ENCODE peak calls at places on chromosome 18, in ten cellular contexts. One of them, this sample, is unnamed. For H3K27me3, the result is how much of the 10 kb centered on the place peaks cover.

GRCh38 chr18:34492652-34493051 is 217.4 kb upstream of the DTNA start:
- DNase-seq in BJ: no peak
- DNase-seq in spleen: no peak
- DNase-seq in sigmoid colon: no peak
- DNase-seq in lung: no peak
- DNase-seq in stomach: no peak
- DNase-seq in GM23248: peak
- DNase-seq in HCT116: no peak
- DNase-seq in CD8-positive, alpha-beta T cell: no peak
- DNase-seq in CD4-positive, CD25-positive, alpha-beta regulatory T cell: no peak
- DNase-seq in this sample: no peak

GRCh38 chr18:42086288-42086687 is 131.3 kb downstream of the PIK3C3 start:
- DNase-seq in BJ: no peak
- DNase-seq in spleen: no peak
- DNase-seq in sigmoid colon: no peak
- DNase-seq in lung: no peak
- DNase-seq in stomach: no peak
- DNase-seq in GM23248: no peak
- DNase-seq in HCT116: no peak
- DNase-seq in CD8-positive, alpha-beta T cell: no peak
- DNase-seq in CD4-positive, CD25-positive, alpha-beta regulatory T cell: no peak
- DNase-seq in this sample: no peak

GRCh38 chr18:41150316-41150715 is 804.7 kb upstream of the PIK3C3 start:
- DNase-seq in BJ: no peak
- DNase-seq in spleen: no peak
- DNase-seq in sigmoid colon: no peak
- DNase-seq in lung: no peak
- DNase-seq in stomach: no peak
- DNase-seq in GM23248: no peak
- DNase-seq in HCT116: no peak
- DNase-seq in CD8-positive, alpha-beta T cell: no peak
- DNase-seq in CD4-positive, CD25-positive, alpha-beta regulatory T cell: no peak
- DNase-seq in this sample: no peak

GRCh38 chr18:50653402-50654093 is 93.7 kb downstream of the MAPK4 start:
- DNase-seq in BJ: no peak
- DNase-seq in spleen: no peak
- DNase-seq in sigmoid colon: peak
- DNase-seq in lung: no peak
- DNase-seq in stomach: no peak
- DNase-seq in GM23248: no peak
- DNase-seq in HCT116: no peak
- DNase-seq in CD8-positive, alpha-beta T cell: no peak
- DNase-seq in CD4-positive, CD25-positive, alpha-beta regulatory T cell: no peak
- DNase-seq in this sample: no peak

GRCh38 chr18:25062720-25063119 is 289.2 kb downstream of the ZNF521 start:
- DNase-seq in BJ: no peak
- DNase-seq in spleen: no peak
- DNase-seq in sigmoid colon: no peak
- DNase-seq in lung: no peak
- DNase-seq in stomach: no peak
- DNase-seq in GM23248: no peak
- DNase-seq in HCT116: no peak
- DNase-seq in CD8-positive, alpha-beta T cell: no peak
- DNase-seq in CD4-positive, CD25-positive, alpha-beta regulatory T cell: no peak
- DNase-seq in this sample: no peak

GRCh38 chr18:55509631-55510372 is 78.2 kb downstream of the TCF4 start:
- DNase-seq in BJ: peak
- DNase-seq in spleen: no peak
- DNase-seq in sigmoid colon: no peak
- DNase-seq in lung: no peak
- DNase-seq in stomach: no peak
- DNase-seq in GM23248: peak
- DNase-seq in HCT116: no peak
- DNase-seq in CD8-positive, alpha-beta T cell: no peak
- DNase-seq in CD4-positive, CD25-positive, alpha-beta regulatory T cell: no peak
- DNase-seq in this sample: no peak

GRCh38 chr18:77632738-77633137 is 383.1 kb downstream of the GALR1 start:
- DNase-seq in BJ: no peak
- DNase-seq in spleen: no peak
- DNase-seq in sigmoid colon: no peak
- DNase-seq in lung: no peak
- DNase-seq in stomach: no peak
- DNase-seq in GM23248: no peak
- DNase-seq in HCT116: no peak
- DNase-seq in CD8-positive, alpha-beta T cell: no peak
- DNase-seq in CD4-positive, CD25-positive, alpha-beta regulatory T cell: no peak
- DNase-seq in this sample: no peak

GRCh38 chr18:21163647-21164625 is 52.3 kb upstream of the ROCK1 start:
- DNase-seq in BJ: peak
- DNase-seq in spleen: no peak
- DNase-seq in sigmoid colon: no peak
- DNase-seq in lung: peak
- DNase-seq in stomach: no peak
- DNase-seq in GM23248: peak
- DNase-seq in HCT116: no peak
- DNase-seq in CD8-positive, alpha-beta T cell: no peak
- DNase-seq in CD4-positive, CD25-positive, alpha-beta regulatory T cell: no peak
- DNase-seq in this sample: no peak

GRCh38 chr18:48832961-48833700 is 117.6 kb downstream of the SMAD7 start:
- DNase-seq in BJ: no peak
- DNase-seq in spleen: peak
- DNase-seq in sigmoid colon: no peak
- DNase-seq in lung: peak
- DNase-seq in stomach: peak
- DNase-seq in GM23248: peak
- DNase-seq in HCT116: peak
- DNase-seq in CD8-positive, alpha-beta T cell: peak
- DNase-seq in CD4-positive, CD25-positive, alpha-beta regulatory T cell: no peak
- DNase-seq in this sample: peak
- H3K27me3 ChIP-seq in BJ: under half
- H3K27me3 ChIP-seq in spleen: under half
- H3K27me3 ChIP-seq in sigmoid colon: under half
- H3K27me3 ChIP-seq in lung: under half
- H3K27me3 ChIP-seq in stomach: under half
- H3K27me3 ChIP-seq in GM23248: under half
- H3K27me3 ChIP-seq in HCT116: under half
- H3K27me3 ChIP-seq in CD8-positive, alpha-beta T cell: under half
- H3K27me3 ChIP-seq in CD4-positive, CD25-positive, alpha-beta regulatory T cell: under half
- H3K27me3 ChIP-seq in this sample: under half

DNA sequence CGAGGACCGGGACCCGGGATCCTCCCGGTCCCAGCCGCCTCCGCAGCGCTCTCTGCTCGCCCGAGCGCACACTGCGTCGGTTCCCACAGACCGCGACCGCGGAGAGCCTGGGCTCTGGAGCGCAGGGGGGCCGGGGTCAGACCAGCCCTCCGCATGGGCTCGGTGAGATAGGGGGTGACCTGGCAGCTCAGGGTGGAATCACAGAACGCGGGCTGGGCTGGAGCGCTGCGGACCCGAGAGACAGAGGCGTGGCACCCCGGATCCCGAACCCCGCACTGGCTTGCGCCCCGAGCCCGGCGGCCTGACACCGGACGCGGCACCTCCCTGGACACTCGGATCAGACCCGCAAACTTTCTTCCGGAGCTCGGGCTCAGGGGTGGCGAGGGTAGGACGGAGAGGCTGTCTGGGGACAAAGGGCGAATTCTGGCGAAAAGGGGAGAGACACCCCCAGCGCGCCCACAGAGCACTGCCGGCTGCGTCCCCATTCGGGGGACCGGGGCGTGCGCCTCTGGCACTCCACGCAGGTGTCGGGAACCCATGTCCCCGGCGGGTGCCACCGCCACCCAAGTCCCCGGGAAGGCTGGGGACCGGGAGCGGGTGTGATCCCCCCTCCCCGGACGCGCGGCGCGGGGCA is 582 bp downstream of the DIPK1C start:
- DNase-seq in BJ: no peak
- DNase-seq in spleen: no peak
- DNase-seq in sigmoid colon: no peak
- DNase-seq in lung: no peak
- DNase-seq in stomach: no peak
- DNase-seq in GM23248: peak
- DNase-seq in HCT116: no peak
- DNase-seq in CD8-positive, alpha-beta T cell: no peak
- DNase-seq in CD4-positive, CD25-positive, alpha-beta regulatory T cell: no peak
- DNase-seq in this sample: no peak
- H3K27me3 ChIP-seq in BJ: under half
- H3K27me3 ChIP-seq in spleen: under half
- H3K27me3 ChIP-seq in sigmoid colon: under half
- H3K27me3 ChIP-seq in lung: under half
- H3K27me3 ChIP-seq in stomach: half or more
- H3K27me3 ChIP-seq in GM23248: half or more
- H3K27me3 ChIP-seq in HCT116: under half
- H3K27me3 ChIP-seq in CD8-positive, alpha-beta T cell: under half
- H3K27me3 ChIP-seq in CD4-positive, CD25-positive, alpha-beta regulatory T cell: under half
- H3K27me3 ChIP-seq in this sample: half or more

GRCh38 chr18:22163432-22163831 is 6.0 kb upstream of the GATA6 start:
- DNase-seq in BJ: no peak
- DNase-seq in spleen: no peak
- DNase-seq in sigmoid colon: no peak
- DNase-seq in lung: no peak
- DNase-seq in stomach: no peak
- DNase-seq in GM23248: no peak
- DNase-seq in HCT116: no peak
- DNase-seq in CD8-positive, alpha-beta T cell: no peak
- DNase-seq in CD4-positive, CD25-positive, alpha-beta regulatory T cell: no peak
- DNase-seq in this sample: no peak

GRCh38 chr18:22165603-22166069 is 3.8 kb upstream of the GATA6 start:
- DNase-seq in BJ: no peak
- DNase-seq in spleen: no peak
- DNase-seq in sigmoid colon: no peak
- DNase-seq in lung: no peak
- DNase-seq in stomach: no peak
- DNase-seq in GM23248: no peak
- DNase-seq in HCT116: no peak
- DNase-seq in CD8-positive, alpha-beta T cell: no peak
- DNase-seq in CD4-positive, CD25-positive, alpha-beta regulatory T cell: no peak
- DNase-seq in this sample: no peak

GRCh38 chr18:22166070-22166972 is 3.1 kb upstream of the GATA6 start:
- DNase-seq in BJ: no peak
- DNase-seq in spleen: peak
- DNase-seq in sigmoid colon: no peak
- DNase-seq in lung: peak
- DNase-seq in stomach: peak
- DNase-seq in GM23248: no peak
- DNase-seq in HCT116: no peak
- DNase-seq in CD8-positive, alpha-beta T cell: no peak
- DNase-seq in CD4-positive, CD25-positive, alpha-beta regulatory T cell: no peak
- DNase-seq in this sample: peak

GRCh38 chr18:22164337-22165048 is 4.9 kb upstream of the GATA6 start:
- DNase-seq in BJ: no peak
- DNase-seq in spleen: no peak
- DNase-seq in sigmoid colon: no peak
- DNase-seq in lung: no peak
- DNase-seq in stomach: peak
- DNase-seq in GM23248: no peak
- DNase-seq in HCT116: no peak
- DNase-seq in CD8-positive, alpha-beta T cell: no peak
- DNase-seq in CD4-positive, CD25-positive, alpha-beta regulatory T cell: no peak
- DNase-seq in this sample: peak

DNA sequence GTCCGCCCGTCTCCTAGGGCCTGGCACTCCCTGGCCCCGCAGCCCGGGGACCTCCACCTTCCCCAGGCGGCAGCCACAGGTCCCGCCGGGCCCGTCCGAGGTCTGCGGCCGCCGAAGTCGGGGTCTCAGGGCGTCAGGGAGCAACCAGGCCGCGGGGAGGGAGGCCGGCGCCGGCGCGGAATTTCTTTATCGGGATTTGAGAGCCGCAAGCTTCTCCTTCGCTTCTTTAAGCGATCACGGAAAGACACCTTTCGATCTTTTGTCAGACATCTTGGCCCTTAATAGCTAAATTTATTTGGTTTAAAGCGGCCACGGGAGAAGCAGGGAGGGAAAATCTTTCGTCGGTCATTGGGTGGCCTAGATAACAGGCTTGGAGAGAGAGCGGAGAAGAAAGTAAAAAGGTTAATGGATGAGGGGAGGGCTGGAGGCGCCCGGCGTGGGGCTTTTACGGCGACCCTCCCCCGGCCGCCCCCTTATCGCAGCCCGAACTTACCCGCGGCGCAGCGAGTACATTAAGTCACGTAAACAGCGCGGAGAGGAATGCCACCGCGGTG is 4.3 kb upstream of the GATA6 start:
- DNase-seq in BJ: no peak
- DNase-seq in spleen: no peak
- DNase-seq in sigmoid colon: no peak
- DNase-seq in lung: no peak
- DNase-seq in stomach: no peak
- DNase-seq in GM23248: no peak
- DNase-seq in HCT116: no peak
- DNase-seq in CD8-positive, alpha-beta T cell: no peak
- DNase-seq in CD4-positive, CD25-positive, alpha-beta regulatory T cell: no peak
- DNase-seq in this sample: no peak
- H3K27me3 ChIP-seq in BJ: under half
- H3K27me3 ChIP-seq in spleen: under half
- H3K27me3 ChIP-seq in sigmoid colon: half or more
- H3K27me3 ChIP-seq in lung: under half
- H3K27me3 ChIP-seq in stomach: half or more
- H3K27me3 ChIP-seq in GM23248: half or more
- H3K27me3 ChIP-seq in HCT116: under half
- H3K27me3 ChIP-seq in CD8-positive, alpha-beta T cell: under half
- H3K27me3 ChIP-seq in CD4-positive, CD25-positive, alpha-beta regulatory T cell: under half
- H3K27me3 ChIP-seq in this sample: half or more

GRCh38 chr18:70046796-70047195 is 99.1 kb upstream of the CD226 start:
- DNase-seq in BJ: no peak
- DNase-seq in spleen: no peak
- DNase-seq in sigmoid colon: no peak
- DNase-seq in lung: no peak
- DNase-seq in stomach: no peak
- DNase-seq in GM23248: peak
- DNase-seq in HCT116: no peak
- DNase-seq in CD8-positive, alpha-beta T cell: no peak
- DNase-seq in CD4-positive, CD25-positive, alpha-beta regulatory T cell: no peak
- DNase-seq in this sample: no peak

GRCh38 chr18:70044626-70045025 is 97.0 kb upstream of the CD226 start:
- DNase-seq in BJ: peak
- DNase-seq in spleen: no peak
- DNase-seq in sigmoid colon: no peak
- DNase-seq in lung: no peak
- DNase-seq in stomach: no peak
- DNase-seq in GM23248: peak
- DNase-seq in HCT116: peak
- DNase-seq in CD8-positive, alpha-beta T cell: no peak
- DNase-seq in CD4-positive, CD25-positive, alpha-beta regulatory T cell: no peak
- DNase-seq in this sample: no peak

GRCh38 chr18:70046207-70046606 is 98.5 kb upstream of the CD226 start:
- DNase-seq in BJ: no peak
- DNase-seq in spleen: no peak
- DNase-seq in sigmoid colon: no peak
- DNase-seq in lung: no peak
- DNase-seq in stomach: no peak
- DNase-seq in GM23248: peak
- DNase-seq in HCT116: no peak
- DNase-seq in CD8-positive, alpha-beta T cell: no peak
- DNase-seq in CD4-positive, CD25-positive, alpha-beta regulatory T cell: no peak
- DNase-seq in this sample: no peak

DNA sequence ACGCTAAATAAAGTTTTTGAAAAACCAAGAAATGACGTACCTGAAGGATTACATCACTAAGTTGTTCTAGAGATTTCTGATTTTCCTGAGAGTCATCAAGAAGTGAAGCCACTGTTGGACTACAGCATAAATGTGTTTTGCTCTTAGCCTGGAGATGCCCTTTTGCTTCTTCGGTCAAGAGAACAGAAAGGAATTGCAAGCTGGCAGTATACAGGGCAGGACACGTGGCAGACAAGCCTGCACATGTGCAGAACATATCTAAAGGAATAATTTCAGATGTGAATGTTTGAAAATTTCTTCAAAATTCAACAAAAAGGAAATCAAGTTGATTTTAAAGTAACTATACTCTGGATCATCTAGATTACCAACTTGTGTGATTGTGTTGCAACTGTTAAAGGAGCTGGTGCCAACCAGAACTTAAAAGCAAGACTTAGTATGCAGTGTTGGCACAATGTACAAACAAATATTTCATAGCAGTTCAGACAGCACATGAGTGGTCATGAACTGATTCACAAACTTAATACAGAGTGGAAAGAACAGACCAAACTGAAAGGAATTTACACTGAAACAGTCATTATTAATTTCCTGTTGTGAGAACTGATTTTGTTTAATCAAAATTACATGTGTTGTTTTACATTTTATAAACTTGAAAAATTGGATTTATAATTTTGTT is 100.4 kb upstream of the CD226 start:
- DNase-seq in BJ: peak
- DNase-seq in spleen: no peak
- DNase-seq in sigmoid colon: no peak
- DNase-seq in lung: no peak
- DNase-seq in stomach: no peak
- DNase-seq in GM23248: peak
- DNase-seq in HCT116: no peak
- DNase-seq in CD8-positive, alpha-beta T cell: no peak
- DNase-seq in CD4-positive, CD25-positive, alpha-beta regulatory T cell: no peak
- DNase-seq in this sample: no peak
- H3K27me3 ChIP-seq in BJ: under half
- H3K27me3 ChIP-seq in spleen: under half
- H3K27me3 ChIP-seq in sigmoid colon: under half
- H3K27me3 ChIP-seq in lung: under half
- H3K27me3 ChIP-seq in stomach: under half
- H3K27me3 ChIP-seq in GM23248: under half
- H3K27me3 ChIP-seq in HCT116: under half
- H3K27me3 ChIP-seq in CD8-positive, alpha-beta T cell: under half
- H3K27me3 ChIP-seq in CD4-positive, CD25-positive, alpha-beta regulatory T cell: under half
- H3K27me3 ChIP-seq in this sample: under half

This sample was measured in transverse colon.